ENCODE peak calls at places on chromosomes 2 and 18, in six cellular contexts. U is cardiac muscle cell, D is NCI-H1105 treated with DMSO at 0.1 percent for 48 hours, F is hypothalamus, K is tibial artery, W is GM12891. V is an unnamed sample.

GRCh38 chr18:57970356-57971095 is 73.5 kb upstream of the NEDD4L start:
- DNase-seq in U (no peak), D (no peak), F (no peak), K (no peak), W (no peak), V (no peak)

GRCh38 chr18:10745232-10745631 is 219.4 kb downstream of the NAPG start:
- DNase-seq in U (no peak), D (no peak), F (no peak), K (no peak), W (no peak), V (no peak)

GRCh38 chr2:188978291-188979081 is 4.3 kb downstream of the COL3A1 start:
- DNase-seq in U (peak), D (no peak), F (no peak), K (no peak), W (no peak), V (no peak)

GRCh38 chr2:201404699-201405275 is 46.5 kb downstream of the TRAK2 start:
- DNase-seq in U (no peak), D (no peak), F (no peak), K (no peak), W (no peak), V (no peak)

GRCh38 chr2:121887513-121888188 is 132.2 kb downstream of the TSN start:
- DNase-seq in U (no peak), D (no peak), F (no peak), K (no peak), W (no peak), V (no peak)

GRCh38 chr2:100895402-100895801 is 75.5 kb downstream of the NPAS2 start:
- DNase-seq in U (no peak), D (peak), F (peak), K (no peak), W (no peak), V (no peak)

GRCh38 chr18:26821181-26821580 is 44.3 kb downstream of the AQP4 start:
- DNase-seq in U (no peak), D (no peak), F (no peak), K (no peak), W (no peak), V (no peak)

GRCh38 chr2:207253946-207254345 is 88.2 kb upstream of the KLF7 start:
- DNase-seq in U (peak), D (no peak), F (no peak), K (no peak), W (no peak), V (no peak)

GRCh38 chr2:26344581-26345283 is 1.2 kb upstream of the SELENOI start:
- DNase-seq in U (peak), D (peak), F (no peak), K (no peak), W (no peak), V (no peak)

GRCh38 chr2:230885467-230886130 is 20.9 kb downstream of the ITM2C start:
- DNase-seq in U (peak), D (peak), F (peak), K (no peak), W (peak), V (peak)

GRCh38 chr2:133109772-133110171 is 439.8 kb upstream of the LYPD1 start:
- DNase-seq in U (peak), D (no peak), F (no peak), K (no peak), W (no peak), V (no peak)

GRCh38 chr18:79786781-79787526 is 10.8 kb upstream of the KCNG2 start:
- DNase-seq in U (peak), D (no peak), F (no peak), K (peak), W (no peak), V (no peak)

GRCh38 chr2:158172719-158173118 is 71.0 kb downstream of the UPP2 start:
- DNase-seq in U (no peak), D (no peak), F (no peak), K (no peak), W (no peak), V (no peak)

GRCh38 chr2:26480751-26481380 is 2.9 kb upstream of the OTOF start:
- DNase-seq in U (no peak), D (no peak), F (no peak), K (no peak), W (no peak), V (no peak)

GRCh38 chr2:223050900-223051299 is 1.1 kb upstream of the KCNE4 start:
- DNase-seq in U (peak), D (no peak), F (no peak), K (peak), W (no peak), V (no peak)

GRCh38 chr2:190755796-190756415 is 107.0 kb downstream of the NAB1 start:
- DNase-seq in U (no peak), D (no peak), F (no peak), K (no peak), W (no peak), V (no peak)

GRCh38 chr2:55111570-55112228 is 61.4 kb upstream of the RTN4 start:
- DNase-seq in U (peak), D (no peak), F (peak), K (peak), W (no peak), V (peak)

GRCh38 chr2:166932032-166932431 is 43.8 kb downstream of the XIRP2 start:
- DNase-seq in U (no peak), D (no peak), F (no peak), K (no peak), W (no peak), V (no peak)

GRCh38 chr2:85053802-85054201 is 79.4 kb upstream of the TCF7L1 start:
- DNase-seq in U (no peak), D (no peak), F (no peak), K (no peak), W (no peak), V (no peak)

GRCh38 chr2:18551169-18551568 is 9.3 kb downstream of the RDH14 start:
- DNase-seq in U (no peak), D (no peak), F (no peak), K (no peak), W (no peak), V (peak)

GRCh38 chr2:239028253-239028619 is 180.4 kb downstream of the TWIST2 start:
- DNase-seq in U (no peak), D (no peak), F (no peak), K (peak), W (no peak), V (no peak)

GRCh38 chr2:222977121-222977520 is 74.9 kb upstream of the KCNE4 start:
- DNase-seq in U (no peak), D (no peak), F (no peak), K (no peak), W (no peak), V (no peak)

GRCh38 chr2:12543452-12544220 is 173.1 kb upstream of the TRIB2 start:
- DNase-seq in U (peak), D (no peak), F (no peak), K (no peak), W (no peak), V (no peak)

GRCh38 chr2:10286216-10287037 is 16.3 kb upstream of the HPCAL1 start:
- DNase-seq in U (no peak), D (peak), F (no peak), K (peak), W (no peak), V (no peak)

GRCh38 chr2:43133708-43134570 is 92.5 kb downstream of the ZFP36L2 start:
- DNase-seq in U (no peak), D (no peak), F (peak), K (peak), W (no peak), V (no peak)

GRCh38 chr2:203584784-203585183 is 49.7 kb upstream of the RAPH1 start:
- DNase-seq in U (no peak), D (peak), F (no peak), K (no peak), W (no peak), V (peak)

GRCh38 chr2:6826081-6826913 is 39.4 kb downstream of the CMPK2 start:
- DNase-seq in U (peak), D (no peak), F (no peak), K (no peak), W (peak), V (peak)

GRCh38 chr2:73225513-73226360 is 7.3 kb downstream of the PRADC1 start:
- DNase-seq in U (no peak), D (no peak), F (no peak), K (no peak), W (no peak), V (no peak)

GRCh38 chr18:2337552-2338141 is 233.7 kb downstream of the METTL4 start:
- DNase-seq in U (peak), D (no peak), F (no peak), K (no peak), W (peak), V (no peak)

GRCh38 chr2:40158781-40159180 is 293.1 kb downstream of the SLC8A1 start:
- DNase-seq in U (no peak), D (no peak), F (no peak), K (no peak), W (no peak), V (no peak)

GRCh38 chr18:74050807-74051206 is 96.8 kb downstream of the FBXO15 start:
- DNase-seq in U (no peak), D (no peak), F (no peak), K (no peak), W (no peak), V (no peak)

GRCh38 chr2:189515264-189515663 is 65.3 kb downstream of the SLC40A1 start:
- DNase-seq in U (no peak), D (no peak), F (no peak), K (no peak), W (no peak), V (no peak)

GRCh38 chr2:64514018-64514417 is 10.1 kb upstream of the AFTPH start:
- DNase-seq in U (peak), D (no peak), F (no peak), K (no peak), W (no peak), V (no peak)

GRCh38 chr2:142718731-142719130 is 158.7 kb upstream of the KYNU start:
- DNase-seq in U (no peak), D (no peak), F (no peak), K (no peak), W (no peak), V (no peak)

GRCh38 chr2:10009811-10010781 is 33.3 kb upstream of the KLF11 start:
- DNase-seq in U (peak), D (no peak), F (peak), K (peak), W (no peak), V (no peak)

GRCh38 chr2:98880266-98881152 is 55.5 kb downstream of the CRACDL start:
- DNase-seq in U (no peak), D (no peak), F (no peak), K (no peak), W (no peak), V (no peak)

GRCh38 chr2:23681356-23682140 is 245.4 kb downstream of the ATAD2B start:
- DNase-seq in U (no peak), D (no peak), F (no peak), K (no peak), W (no peak), V (no peak)

GRCh38 chr2:86790134-86790827 is 432 bp downstream of the CD8A start:
- DNase-seq in U (no peak), D (no peak), F (no peak), K (no peak), W (peak), V (no peak)

GRCh38 chr2:151824886-151825285 is 3.3 kb downstream of the ARL5A start:
- DNase-seq in U (no peak), D (no peak), F (no peak), K (no peak), W (no peak), V (no peak)